ENCODE peak calls at places on chromosome 22, in four cellular contexts. R, V, O and X are unnamed samples.

GRCh38 chr22:32473388-32473952 is 1.1 kb upstream of the FBXO7 start:
- DNase-seq in R (peak), V (peak), O (peak), X (no peak)

GRCh38 chr22:23187871-23188700 is 7.8 kb downstream of the BCR start:
- DNase-seq in R (no peak), V (no peak), O (no peak), X (no peak)

GRCh38 chr22:23912293-23912903 is 18.2 kb downstream of the MIF start:
- DNase-seq in R (no peak), V (no peak), O (no peak), X (no peak)

GRCh38 chr22:26330971-26331625 is 98.0 kb upstream of the ASPHD2 start:
- DNase-seq in R (peak), V (peak), O (peak), X (peak)

GRCh38 chr22:22785316-22786065 is 102.1 kb upstream of the IGLL5 start:
- DNase-seq in R (no peak), V (no peak), O (no peak), X (peak)

GRCh38 chr22:35985361-35985760 is 43.3 kb downstream of the RBFOX2 start:
- DNase-seq in R (no peak), V (no peak), O (no peak), X (no peak)

GRCh38 chr22:23063539-23064380 is 6.6 kb upstream of the GNAZ start:
- DNase-seq in R (no peak), V (no peak), O (no peak), X (peak)

GRCh38 chr22:18110194-18110943 is at the start of gene TUBA8:
- DNase-seq in R (no peak), V (no peak), O (no peak), X (peak)

GRCh38 chr22:19169002-19169946 is 9.3 kb downstream of the SLC25A1 start:
- DNase-seq in R (no peak), V (no peak), O (peak), X (no peak)

GRCh38 chr22:19870153-19871022 is 15.7 kb upstream of the GNB1L start:
- DNase-seq in R (no peak), V (peak), O (no peak), X (no peak)

GRCh38 chr22:34427436-34427835 is 507.2 kb upstream of the LARGE1 start:
- DNase-seq in R (no peak), V (no peak), O (no peak), X (no peak)

GRCh38 chr22:11626422-11626773 is 3901.6 kb upstream of the OR11H1 start:
- DNase-seq in R (no peak), V (no peak), O (no peak), X (no peak)

GRCh38 chr22:24066872-24067271 is 55.8 kb downstream of the CABIN1 start:
- DNase-seq in R (no peak), V (no peak), O (peak), X (no peak)

GRCh38 chr22:27462190-27462589 is 339.4 kb downstream of the MN1 start:
- DNase-seq in R (no peak), V (peak), O (no peak), X (no peak)
- TF ChIP-seq HMGXB4 in R (no peak), V (no peak), O (no peak), X (no peak)

GRCh38 chr22:41446639-41447434 is at the start of gene TOB2:
- DNase-seq in R (peak), V (peak), O (peak), X (peak)

GRCh38 chr22:41446057-41446501 is 522 bp downstream of the TOB2 start:
- DNase-seq in R (no peak), V (no peak), O (peak), X (peak)

GRCh38 chr22:41444360-41445170 is 2.0 kb downstream of the TOB2 start:
- DNase-seq in R (peak), V (peak), O (peak), X (peak)

GRCh38 chr22:41447435-41448188 is 1.0 kb upstream of the TOB2 start:
- DNase-seq in R (peak), V (peak), O (peak), X (peak)

DNA sequence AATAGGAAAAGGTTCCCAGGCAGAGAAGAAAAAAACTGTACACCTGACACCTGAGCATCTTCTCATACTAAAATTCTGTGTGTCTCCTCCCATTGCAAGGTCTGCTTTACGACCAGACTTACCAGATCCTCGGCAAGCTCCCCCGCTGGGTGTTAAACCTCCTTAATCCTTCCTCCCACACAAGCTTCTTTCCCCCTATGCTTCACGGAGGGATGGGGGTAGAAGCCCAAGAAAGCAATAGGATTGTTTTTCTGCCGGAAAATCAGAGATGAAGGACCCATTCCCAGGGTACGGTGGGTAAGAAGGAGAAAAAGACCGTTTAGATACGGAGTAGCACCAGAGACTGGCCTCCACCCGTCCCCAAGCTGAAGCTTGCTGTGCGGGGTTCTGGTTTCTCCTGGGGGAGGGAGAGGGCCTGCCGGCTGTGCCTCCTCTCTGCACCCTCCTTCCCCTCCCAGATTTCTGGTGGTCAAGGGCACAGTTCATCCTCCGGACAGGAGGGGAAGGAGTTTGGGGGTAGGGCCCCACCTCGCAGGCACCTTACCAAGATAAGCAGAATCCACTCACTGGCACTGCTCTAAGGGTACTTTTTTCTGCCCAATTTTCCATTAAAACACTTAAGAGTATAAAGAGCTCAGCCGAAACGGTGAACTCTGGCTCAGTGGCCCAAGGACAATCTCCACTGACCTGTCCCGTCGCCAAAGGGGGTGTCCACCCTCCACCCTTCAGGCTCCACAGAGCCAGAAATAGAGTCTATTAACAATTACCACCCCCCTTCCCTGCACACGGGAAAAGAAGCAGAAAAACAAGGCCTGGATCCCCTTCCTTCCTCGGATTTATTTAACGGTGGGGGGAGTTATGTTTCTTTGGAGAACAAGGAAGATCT is 1.2 kb downstream of the TOB2 start:
- DNase-seq in R (peak), V (no peak), O (peak), X (peak)
- TF ChIP-seq HMGXB4 in R (no peak), V (no peak), O (no peak), X (no peak)

GRCh38 chr22:47355388-47355725 is 592.9 kb downstream of the TBC1D22A start:
- DNase-seq in R (no peak), V (no peak), O (no peak), X (no peak)

GRCh38 chr22:47356433-47357011 is 594.1 kb downstream of the TBC1D22A start:
- DNase-seq in R (no peak), V (no peak), O (no peak), X (no peak)

GRCh38 chr22:47352920-47353700 is 590.7 kb downstream of the TBC1D22A start:
- DNase-seq in R (no peak), V (no peak), O (no peak), X (no peak)

GRCh38 chr22:47355776-47356432 is 593.5 kb downstream of the TBC1D22A start:
- DNase-seq in R (no peak), V (no peak), O (no peak), X (no peak)

DNA sequence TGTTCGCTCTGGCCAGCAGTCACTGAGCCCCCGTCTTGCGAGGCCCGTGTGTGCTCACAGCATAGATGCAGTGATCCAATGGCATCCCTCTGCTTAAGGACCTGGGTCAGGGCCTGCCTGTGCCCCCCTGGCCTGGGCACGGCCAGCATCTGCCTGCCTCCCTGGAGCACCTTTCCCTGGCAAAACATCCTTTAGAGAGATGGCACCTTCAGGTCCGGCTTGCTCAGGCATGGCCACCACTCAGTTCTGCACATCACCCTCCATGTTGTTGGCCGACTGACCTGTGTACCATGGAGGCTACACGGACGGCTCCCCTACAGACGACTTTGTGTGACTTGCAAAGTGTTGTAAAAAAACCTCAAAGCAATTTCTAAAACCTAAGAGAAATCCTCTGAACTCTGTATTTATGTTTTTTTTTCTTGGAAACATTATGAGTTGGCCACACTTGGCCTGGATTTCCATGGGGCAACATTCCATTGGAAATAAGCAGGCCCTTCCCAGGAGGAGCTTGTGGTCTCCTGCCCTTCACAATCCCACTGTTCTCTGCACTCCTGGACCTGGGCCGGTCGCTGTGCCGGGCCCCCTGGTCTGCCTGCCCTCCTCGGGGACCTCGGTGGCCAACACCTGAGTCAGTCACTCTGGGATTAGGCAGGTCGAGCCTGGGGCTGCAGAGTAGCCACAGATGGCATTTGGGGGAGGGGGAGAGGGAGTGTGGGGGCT is 592.4 kb downstream of the TBC1D22A start:
- DNase-seq in R (no peak), V (no peak), O (no peak), X (no peak)
- TF ChIP-seq HMGXB4 in R (no peak), V (no peak), O (no peak), X (no peak)

DNA sequence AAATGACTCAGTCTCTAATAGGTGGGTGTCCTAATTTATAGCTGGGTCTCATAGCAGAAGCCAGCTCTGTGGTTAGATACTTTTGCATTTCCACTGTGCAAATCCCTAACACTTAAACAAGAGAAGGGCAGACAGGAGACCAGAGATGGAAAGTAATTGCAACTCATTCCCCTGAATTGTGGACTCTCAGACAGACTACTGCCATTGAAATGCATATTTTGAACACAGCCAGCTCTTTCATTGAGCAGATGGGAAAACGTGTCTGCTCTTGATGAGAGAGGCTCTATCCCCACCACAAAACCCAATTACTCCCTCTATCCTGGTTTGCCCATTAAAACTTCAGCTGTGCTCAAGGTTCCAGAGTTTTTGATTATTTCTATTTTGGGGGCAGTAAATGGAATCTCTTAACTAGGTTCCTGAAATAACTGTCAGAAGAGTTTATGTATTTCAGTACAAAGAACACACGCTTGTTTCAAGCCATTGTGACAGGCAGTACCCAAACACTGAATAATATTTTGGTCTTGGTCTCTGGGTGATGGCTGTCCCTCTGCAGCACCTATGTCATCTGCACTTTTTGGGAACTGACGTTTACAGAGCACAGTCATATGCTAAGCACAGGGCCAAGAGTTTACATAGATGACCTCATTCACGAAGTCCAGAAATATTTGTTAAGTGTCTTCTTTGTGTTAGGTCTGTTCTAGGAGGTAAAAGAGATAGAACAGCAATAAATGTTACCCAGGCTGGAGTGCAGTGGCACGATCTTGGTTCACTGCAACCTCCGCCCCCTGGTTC is 41.7 kb downstream of the FAM227A start:
- DNase-seq in R (peak), V (peak), O (no peak), X (no peak)
- TF ChIP-seq HMGXB4 in R (no peak), V (no peak), O (no peak), X (no peak)

GRCh38 chr22:50675553-50676199 is 3.1 kb downstream of the SHANK3 start:
- DNase-seq in R (no peak), V (no peak), O (no peak), X (no peak)

GRCh38 chr22:50676211-50676636 is 3.6 kb downstream of the SHANK3 start:
- DNase-seq in R (no peak), V (no peak), O (no peak), X (no peak)

GRCh38 chr22:50674127-50674493 is 1.5 kb downstream of the SHANK3 start:
- DNase-seq in R (no peak), V (no peak), O (no peak), X (no peak)

GRCh38 chr22:50673231-50674126 is 856 bp downstream of the SHANK3 start:
- DNase-seq in R (no peak), V (no peak), O (no peak), X (peak)

DNA sequence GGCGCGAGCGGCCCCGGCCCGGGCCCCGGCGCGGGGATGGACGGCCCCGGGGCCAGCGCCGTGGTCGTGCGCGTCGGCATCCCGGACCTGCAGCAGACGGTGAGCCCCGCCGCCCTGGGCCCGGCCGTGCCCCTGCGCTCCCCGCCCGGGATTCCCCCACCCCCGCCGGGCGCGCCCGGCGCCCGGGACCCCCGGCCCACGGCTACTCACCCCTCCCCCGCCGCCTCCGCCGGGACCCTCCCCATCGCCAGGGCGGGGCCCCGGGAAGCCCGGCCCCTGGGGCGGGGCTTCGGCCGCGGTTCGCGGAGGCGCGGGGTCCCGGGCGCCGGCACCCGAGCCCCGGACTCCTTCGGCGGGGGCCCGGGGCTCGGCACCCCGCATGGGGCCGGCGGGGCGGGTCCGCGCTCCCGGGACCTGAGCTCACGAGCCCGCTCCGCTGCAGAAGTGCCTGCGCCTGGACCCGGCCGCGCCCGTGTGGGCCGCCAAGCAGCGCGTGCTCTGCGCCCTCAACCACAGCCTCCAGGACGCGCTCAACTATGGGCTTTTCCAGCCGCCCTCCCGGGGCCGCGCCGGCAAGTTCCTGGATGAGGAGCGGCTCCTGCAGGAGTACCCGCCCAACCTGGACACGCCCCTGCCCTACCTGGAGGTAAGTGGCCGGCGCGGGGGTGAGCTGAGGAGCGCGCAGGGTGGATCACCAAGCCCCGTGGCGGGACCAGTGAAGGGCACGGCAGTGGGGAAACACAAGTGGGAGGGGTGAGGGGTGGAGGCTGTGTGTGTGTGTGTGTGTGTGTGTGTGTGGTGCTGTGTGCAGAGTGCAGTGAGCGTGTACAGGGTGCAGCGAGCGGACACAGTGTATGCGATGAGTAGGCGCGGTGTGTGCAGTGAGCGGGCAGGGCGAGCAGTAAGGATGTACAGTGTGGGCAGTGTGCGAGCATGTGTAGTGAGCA is 2.3 kb downstream of the SHANK3 start:
- DNase-seq in R (peak), V (peak), O (peak), X (peak)
- TF ChIP-seq HMGXB4 in R (no peak), V (no peak), O (no peak), X (no peak)

GRCh38 chr22:28112548-28113043 is 193.5 kb upstream of the PITPNB start:
- DNase-seq in R (peak), V (peak), O (peak), X (no peak)
- TF ChIP-seq HMGXB4 in R (no peak), V (no peak), O (no peak), X (no peak)